ENCODE peak calls at places on chromosomes 16 and 17, in seven cellular contexts. L is effector memory CD8-positive, alpha-beta T cell; M is NCI-H1092 treated with DMSO at 0.1 percent for 48 hours; N is CD8-positive, alpha-beta T cell; E is stimulated activated CD8-positive, alpha-beta memory T cell treated with anti-CD3 and anti-CD28 coated beads, Interleukin-7, amount 100 ng/mL, for 1 hour; T is ureter; H is activated T-helper 1 cell treated with Interleukin-2 at 50 U/mL for 16 hours. O is an unnamed sample.

GRCh38 chr16:2484898-2485508 is 10.1 kb downstream of the TBC1D24 start:
- DNase-seq in M (no peak), L (no peak), N (peak; percentile 10), E (no peak), T (no peak), H (no peak), O (no peak)

GRCh38 chr16:87734644-87735043 is 31.1 kb downstream of the KLHDC4 start:
- DNase-seq in E (no peak), H (no peak), N (no peak), M (no peak), L (no peak), T (no peak), O (no peak)

GRCh38 chr16:89620406-89620841 is 7.0 kb downstream of the DPEP1 start:
- DNase-seq in M (no peak), T (no peak), L (no peak), N (no peak), E (no peak), H (no peak), O (no peak)

GRCh38 chr16:49466529-49466831 is 92.9 kb downstream of the C16orf78 start:
- DNase-seq in N (no peak), M (no peak), E (no peak), T (peak; percentile 27), H (no peak), L (no peak), O (no peak)

GRCh38 chr16:85029413-85029794 is 1.8 kb downstream of the KIAA0513 start:
- DNase-seq in L (peak; percentile 45), N (peak; percentile 74), H (peak; percentile 29), E (no peak), M (no peak), T (no peak), O (no peak)

GRCh38 chr17:80481284-80482057 is 5.1 kb upstream of the NPTX1 start:
- DNase-seq in T (no peak), L (no peak), N (no peak), H (no peak), E (no peak), M (no peak), O (no peak)

GRCh38 chr17:75937652-75938051 is 3.2 kb downstream of the FBF1 start:
- DNase-seq in T (no peak), H (no peak), M (no peak), N (no peak), L (no peak), E (no peak), O (no peak)

GRCh38 chr16:81394966-81395655 is 49.5 kb upstream of the CMIP start:
- DNase-seq in T (no peak), M (no peak), L (no peak), E (no peak), H (no peak), N (no peak), O (no peak)

GRCh38 chr16:80054656-80055055 is 454.1 kb upstream of the MAF start:
- DNase-seq in L (no peak), N (no peak), H (no peak), T (no peak), M (no peak), E (no peak), O (no peak)

GRCh38 chr17:77325826-77326581 is 185.2 kb downstream of the SEC14L1 start:
- DNase-seq in M (no peak), N (no peak), T (peak; percentile 46), L (no peak), H (no peak), E (no peak), O (no peak)

O was measured in NCI-H1048.